ENCODE peak calls at places on chromosomes 13 and 19, in four cellular contexts. One of them, this sample, is unnamed.

GRCh38 chr13:43058318-43058674 is 34.9 kb downstream of the DNAJC15 start:
- DNase-seq in SK-N-SH: no peak
- DNase-seq in K562: no peak
- DNase-seq in GM12878: no peak
- DNase-seq in this sample: peak

GRCh38 chr19:38831142-38831605 is 420 bp downstream of the ECH1 start:
- DNase-seq in GM12878: no peak
- DNase-seq in SK-N-SH: peak
- DNase-seq in K562: no peak
- DNase-seq in this sample: peak

GRCh38 chr19:18457478-18458331 is 19.8 kb upstream of the ISYNA1 start:
- DNase-seq in GM12878: no peak
- DNase-seq in SK-N-SH: no peak
- DNase-seq in K562: no peak
- DNase-seq in this sample: no peak

GRCh38 chr13:21550918-21551317 is 53.1 kb downstream of the MICU2 start:
- DNase-seq in GM12878: no peak
- DNase-seq in K562: no peak
- DNase-seq in SK-N-SH: no peak
- DNase-seq in this sample: no peak

GRCh38 chr13:39935155-39935554 is 279.7 kb downstream of the COG6 start:
- DNase-seq in K562: no peak
- DNase-seq in GM12878: no peak
- DNase-seq in SK-N-SH: no peak
- DNase-seq in this sample: no peak

GRCh38 chr13:44879452-44880058 is 109.7 kb downstream of the NUFIP1 start:
- DNase-seq in GM12878: peak
- DNase-seq in K562: no peak
- DNase-seq in SK-N-SH: peak
- DNase-seq in this sample: no peak

GRCh38 chr19:55554749-55555152 is 9.4 kb upstream of the SBK3 start:
- DNase-seq in K562: no peak
- DNase-seq in SK-N-SH: no peak
- DNase-seq in GM12878: no peak
- DNase-seq in this sample: no peak

GRCh38 chr19:49333426-49334288 is 1.5 kb upstream of the CD37 start:
- DNase-seq in GM12878: peak
- DNase-seq in SK-N-SH: no peak
- DNase-seq in K562: no peak
- DNase-seq in this sample: no peak

GRCh38 chr19:4909172-4909896 is at the start of gene UHRF1:
- DNase-seq in K562: peak
- DNase-seq in GM12878: no peak
- DNase-seq in SK-N-SH: peak
- DNase-seq in this sample: no peak

GRCh38 chr13:99383511-99383921 is 76.3 kb upstream of the GPR183 start:
- DNase-seq in K562: no peak
- DNase-seq in SK-N-SH: no peak
- DNase-seq in GM12878: no peak
- DNase-seq in this sample: no peak

GRCh38 chr19:58483776-58484175 is 7.6 kb downstream of the ZNF446 start:
- DNase-seq in GM12878: no peak
- DNase-seq in K562: no peak
- DNase-seq in SK-N-SH: no peak
- DNase-seq in this sample: no peak

GRCh38 chr13:75390229-75390628 is 91.7 kb downstream of the TBC1D4 start:
- DNase-seq in SK-N-SH: no peak
- DNase-seq in K562: no peak
- DNase-seq in GM12878: no peak
- DNase-seq in this sample: no peak

GRCh38 chr19:3818479-3818878 is 32.3 kb upstream of the MATK start:
- DNase-seq in GM12878: no peak
- DNase-seq in K562: no peak
- DNase-seq in SK-N-SH: no peak
- DNase-seq in this sample: no peak

GRCh38 chr13:43220873-43221578 is 197.6 kb downstream of the DNAJC15 start:
- DNase-seq in K562: no peak
- DNase-seq in GM12878: no peak
- DNase-seq in SK-N-SH: no peak
- DNase-seq in this sample: no peak

GRCh38 chr19:49490287-49491029 is 3.0 kb downstream of the RPL13A start:
- DNase-seq in GM12878: no peak
- DNase-seq in SK-N-SH: no peak
- DNase-seq in K562: peak
- DNase-seq in this sample: no peak

GRCh38 chr13:35840991-35841604 is 290.1 kb downstream of the DCLK1 start:
- DNase-seq in SK-N-SH: no peak
- DNase-seq in K562: no peak
- DNase-seq in GM12878: no peak
- DNase-seq in this sample: no peak

GRCh38 chr19:2618611-2619010 is 83.9 kb downstream of the GNG7 start:
- DNase-seq in K562: no peak
- DNase-seq in GM12878: no peak
- DNase-seq in SK-N-SH: no peak
- DNase-seq in this sample: no peak

GRCh38 chr13:61406275-61406674 is 9.4 kb downstream of the PCDH20 start:
- DNase-seq in SK-N-SH: no peak
- DNase-seq in K562: no peak
- DNase-seq in GM12878: no peak
- DNase-seq in this sample: no peak

GRCh38 chr13:48505597-48506091 is 27.2 kb downstream of the RCBTB2 start:
- DNase-seq in SK-N-SH: no peak
- DNase-seq in K562: no peak
- DNase-seq in GM12878: peak
- DNase-seq in this sample: no peak

GRCh38 chr13:95115525-95115924 is 185.7 kb downstream of the ABCC4 start:
- DNase-seq in GM12878: no peak
- DNase-seq in K562: no peak
- DNase-seq in SK-N-SH: no peak
- DNase-seq in this sample: no peak

GRCh38 chr13:73708393-73708985 is 425.7 kb downstream of the KLF12 start:
- DNase-seq in SK-N-SH: peak
- DNase-seq in GM12878: no peak
- DNase-seq in K562: peak
- DNase-seq in this sample: peak

GRCh38 chr19:1609680-1610474 is 4.6 kb upstream of the UQCR11 start:
- DNase-seq in K562: no peak
- DNase-seq in GM12878: no peak
- DNase-seq in SK-N-SH: no peak
- DNase-seq in this sample: no peak

GRCh38 chr13:58619396-58620113 is 988.0 kb downstream of the PCDH17 start:
- DNase-seq in SK-N-SH: peak
- DNase-seq in K562: no peak
- DNase-seq in GM12878: no peak
- DNase-seq in this sample: no peak

GRCh38 chr13:110137677-110138008 is 169.3 kb downstream of the COL4A1 start:
- DNase-seq in GM12878: no peak
- DNase-seq in SK-N-SH: peak
- DNase-seq in K562: peak
- DNase-seq in this sample: no peak

GRCh38 chr13:21717817-21718216 is 46.9 kb downstream of the FGF9 start:
- DNase-seq in SK-N-SH: no peak
- DNase-seq in GM12878: no peak
- DNase-seq in K562: no peak
- DNase-seq in this sample: peak

GRCh38 chr19:34644991-34645461 is 31.9 kb downstream of the SCGB2B2 start:
- DNase-seq in GM12878: no peak
- DNase-seq in K562: no peak
- DNase-seq in SK-N-SH: peak
- DNase-seq in this sample: no peak

GRCh38 chr19:8352134-8352827 is 9.2 kb upstream of the KANK3 start:
- DNase-seq in GM12878: no peak
- DNase-seq in K562: no peak
- DNase-seq in SK-N-SH: no peak
- DNase-seq in this sample: no peak

GRCh38 chr13:71021810-71022422 is 845.1 kb downstream of the DACH1 start:
- DNase-seq in K562: no peak
- DNase-seq in SK-N-SH: no peak
- DNase-seq in GM12878: no peak
- DNase-seq in this sample: no peak

GRCh38 chr13:101465877-101466276 is 13.4 kb downstream of the ITGBL1 start:
- DNase-seq in GM12878: no peak
- DNase-seq in K562: no peak
- DNase-seq in SK-N-SH: no peak
- DNase-seq in this sample: no peak

GRCh38 chr13:25300861-25301346 is 521 bp upstream of the NUP58 start:
- DNase-seq in K562: no peak
- DNase-seq in SK-N-SH: peak
- DNase-seq in GM12878: no peak
- DNase-seq in this sample: no peak

GRCh38 chr19:6238643-6239281 is 41.0 kb downstream of the MLLT1 start:
- DNase-seq in GM12878: no peak
- DNase-seq in K562: no peak
- DNase-seq in SK-N-SH: no peak
- DNase-seq in this sample: no peak

DNA sequence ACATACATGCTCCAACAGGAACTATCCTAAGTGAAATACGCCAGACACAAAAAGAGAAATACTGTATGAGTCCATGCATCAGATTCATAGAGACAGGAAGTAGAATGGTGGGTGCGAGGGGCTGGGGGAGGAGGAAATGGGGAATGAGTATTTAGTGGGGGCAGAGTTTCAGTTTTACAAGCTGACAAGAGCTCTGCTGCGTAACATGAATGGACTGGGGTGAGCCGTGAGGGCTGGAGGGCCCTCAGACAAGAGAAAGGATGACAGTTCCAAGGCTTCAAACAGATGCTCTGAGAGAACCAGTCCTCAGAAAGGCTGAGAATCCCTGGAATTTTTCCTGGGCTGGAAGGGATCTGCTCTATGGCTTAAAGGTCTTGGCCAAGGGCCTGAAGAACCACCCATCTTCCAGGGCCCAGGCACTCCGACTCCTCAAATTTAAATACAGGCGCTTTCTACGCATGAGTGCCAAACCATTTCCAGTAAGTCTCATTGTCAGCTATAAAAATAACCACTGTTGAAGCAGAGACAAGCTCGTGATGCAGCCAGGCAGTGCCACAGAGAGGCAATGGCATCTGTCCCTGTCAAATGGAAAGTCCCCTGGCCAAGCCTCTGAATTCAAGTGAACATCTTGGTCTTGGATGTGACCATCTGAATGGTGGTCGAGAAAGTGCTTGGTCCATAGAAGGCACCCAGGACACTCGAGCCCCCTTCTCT is 17.5 kb downstream of the KLF2 start:
- DNase-seq in K562: no peak
- DNase-seq in GM12878: peak
- DNase-seq in SK-N-SH: no peak
- DNase-seq in this sample: no peak
- TF ChIP-seq USF1 in K562: no peak
- TF ChIP-seq USF1 in GM12878: no peak
- TF ChIP-seq USF1 in SK-N-SH: no peak
- TF ChIP-seq USF1 in this sample: no peak

GRCh38 chr13:106603568-106603967 is 35.6 kb upstream of the ARGLU1 start:
- DNase-seq in GM12878: no peak
- DNase-seq in K562: no peak
- DNase-seq in SK-N-SH: no peak
- DNase-seq in this sample: no peak
- TF ChIP-seq USF1 in GM12878: no peak
- TF ChIP-seq USF1 in K562: no peak
- TF ChIP-seq USF1 in SK-N-SH: no peak
- TF ChIP-seq USF1 in this sample: no peak

DNA sequence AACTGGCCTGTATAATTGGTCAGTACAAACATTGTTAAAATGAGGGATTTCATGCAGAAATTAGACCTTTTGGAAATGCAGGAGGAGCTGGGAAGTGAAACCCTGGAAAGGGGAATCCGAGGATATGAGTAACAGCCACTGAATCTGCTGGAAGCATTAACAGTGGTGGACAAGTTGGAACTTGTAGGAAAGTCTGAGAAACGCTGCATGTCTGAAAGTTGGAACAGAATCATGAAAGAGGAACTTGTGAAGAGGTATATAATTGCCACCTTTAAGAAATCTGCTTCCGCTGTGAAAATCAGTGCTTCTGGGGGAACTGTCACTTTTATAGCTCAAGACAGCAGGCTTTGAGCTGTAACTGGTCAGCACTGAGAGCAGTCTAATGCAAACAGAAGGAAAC is 716.5 kb upstream of the PRR20A start:
- DNase-seq in K562: no peak
- DNase-seq in GM12878: no peak
- DNase-seq in SK-N-SH: no peak
- DNase-seq in this sample: no peak
- TF ChIP-seq USF1 in K562: no peak
- TF ChIP-seq USF1 in GM12878: no peak
- TF ChIP-seq USF1 in SK-N-SH: no peak
- TF ChIP-seq USF1 in this sample: no peak

GRCh38 chr13:33249894-33250293 is 35.7 kb downstream of the STARD13 start:
- DNase-seq in K562: no peak
- DNase-seq in SK-N-SH: no peak
- DNase-seq in GM12878: no peak
- DNase-seq in this sample: no peak

GRCh38 chr13:33250594-33250993 is 35.0 kb downstream of the STARD13 start:
- DNase-seq in SK-N-SH: no peak
- DNase-seq in K562: no peak
- DNase-seq in GM12878: no peak
- DNase-seq in this sample: no peak

GRCh38 chr13:33252103-33252502 is 33.5 kb downstream of the STARD13 start:
- DNase-seq in K562: no peak
- DNase-seq in SK-N-SH: no peak
- DNase-seq in GM12878: no peak
- DNase-seq in this sample: no peak

GRCh38 chr13:33251131-33251629 is 34.4 kb downstream of the STARD13 start:
- DNase-seq in K562: no peak
- DNase-seq in GM12878: peak
- DNase-seq in SK-N-SH: peak
- DNase-seq in this sample: no peak

DNA sequence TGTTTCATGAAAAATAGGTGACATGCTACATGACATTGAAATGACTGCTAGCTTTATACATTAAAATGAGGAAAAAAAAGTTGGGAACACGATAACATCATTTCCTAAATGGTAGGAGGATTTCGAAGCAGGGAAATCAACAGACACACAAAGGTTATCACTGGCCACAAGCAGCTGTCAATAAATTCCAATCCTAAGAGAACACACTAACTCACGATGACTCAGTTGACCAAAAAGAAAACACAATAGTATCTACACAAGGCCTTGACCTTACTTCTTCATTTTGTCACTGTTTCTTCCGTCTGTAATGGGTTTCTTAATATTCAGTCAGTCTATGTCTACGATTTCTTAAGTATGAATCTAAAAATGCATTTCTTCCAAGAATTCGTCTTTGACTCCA is 36.5 kb downstream of the STARD13 start:
- DNase-seq in K562: no peak
- DNase-seq in GM12878: no peak
- DNase-seq in SK-N-SH: no peak
- DNase-seq in this sample: no peak
- TF ChIP-seq USF1 in K562: no peak
- TF ChIP-seq USF1 in GM12878: no peak
- TF ChIP-seq USF1 in SK-N-SH: no peak
- TF ChIP-seq USF1 in this sample: no peak

GRCh38 chr19:54310543-54310942 is 2.4 kb downstream of the LILRA5 start:
- DNase-seq in GM12878: no peak
- DNase-seq in SK-N-SH: no peak
- DNase-seq in K562: no peak
- DNase-seq in this sample: no peak
- TF ChIP-seq USF1 in GM12878: no peak
- TF ChIP-seq USF1 in SK-N-SH: no peak
- TF ChIP-seq USF1 in K562: no peak
- TF ChIP-seq USF1 in this sample: no peak

GRCh38 chr13:27808866-27809546 is 16.7 kb downstream of the GSX1 start:
- DNase-seq in SK-N-SH: no peak
- DNase-seq in K562: no peak
- DNase-seq in GM12878: no peak
- DNase-seq in this sample: no peak
- TF ChIP-seq USF1 in SK-N-SH: no peak
- TF ChIP-seq USF1 in K562: no peak
- TF ChIP-seq USF1 in GM12878: no peak
- TF ChIP-seq USF1 in this sample: no peak